ENCODE peak calls at places on chromosomes 16 and 17, in five cellular contexts. One of them, this sample, is unnamed.

GRCh38 chr17:79098282-79098867 is 23.8 kb downstream of the ENGASE start:
- DNase-seq in osteocyte: no peak
- DNase-seq in mammary epithelial cell: no peak
- DNase-seq in GM10248: no peak
- DNase-seq in WTC11: peak; percentile 47
- DNase-seq in this sample: no peak

GRCh38 chr16:1493746-1494094 is 560 bp downstream of the TELO2 start:
- DNase-seq in osteocyte: peak; percentile 84
- DNase-seq in mammary epithelial cell: peak; percentile 21
- DNase-seq in GM10248: peak; percentile 54
- DNase-seq in WTC11: peak; percentile 39
- DNase-seq in this sample: no peak

GRCh38 chr16:16096161-16096857 is 127.0 kb downstream of the ABCC6 start:
- DNase-seq in osteocyte: no peak
- DNase-seq in mammary epithelial cell: no peak
- DNase-seq in GM10248: no peak
- DNase-seq in WTC11: no peak
- DNase-seq in this sample: no peak

GRCh38 chr17:12403881-12404398 is 261.8 kb upstream of the MYOCD start:
- DNase-seq in osteocyte: no peak
- DNase-seq in mammary epithelial cell: no peak
- DNase-seq in GM10248: no peak
- DNase-seq in WTC11: no peak
- DNase-seq in this sample: no peak

GRCh38 chr17:1486802-1487695 is 5.4 kb downstream of the MYO1C start:
- DNase-seq in osteocyte: peak; percentile 91
- DNase-seq in mammary epithelial cell: peak; percentile 72
- DNase-seq in GM10248: peak; percentile 71
- DNase-seq in WTC11: peak; percentile 64
- DNase-seq in this sample: no peak

GRCh38 chr16:89956511-89957213 is 8.1 kb downstream of the DEF8 start:
- DNase-seq in osteocyte: no peak
- DNase-seq in mammary epithelial cell: no peak
- DNase-seq in GM10248: no peak
- DNase-seq in WTC11: no peak
- DNase-seq in this sample: no peak

GRCh38 chr16:29790949-29791844 is 646 bp downstream of the KIF22 start:
- DNase-seq in osteocyte: no peak
- DNase-seq in mammary epithelial cell: no peak
- DNase-seq in GM10248: no peak
- DNase-seq in WTC11: no peak
- DNase-seq in this sample: no peak

GRCh38 chr17:35315283-35315682 is 58.1 kb downstream of the SLFN11 start:
- DNase-seq in osteocyte: no peak
- DNase-seq in mammary epithelial cell: peak; percentile 90
- DNase-seq in GM10248: no peak
- DNase-seq in WTC11: no peak
- DNase-seq in this sample: no peak

GRCh38 chr17:1582374-1582773 is 19.8 kb upstream of the PITPNA start:
- DNase-seq in osteocyte: no peak
- DNase-seq in mammary epithelial cell: no peak
- DNase-seq in GM10248: no peak
- DNase-seq in WTC11: no peak
- DNase-seq in this sample: no peak

GRCh38 chr17:65027305-65027704 is 29.2 kb downstream of the GNA13 start:
- DNase-seq in osteocyte: no peak
- DNase-seq in mammary epithelial cell: peak; percentile 74
- DNase-seq in GM10248: peak; percentile 62
- DNase-seq in WTC11: peak; percentile 41
- DNase-seq in this sample: no peak
- TF ChIP-seq CTCF in osteocyte: peak; percentile 37
- TF ChIP-seq CTCF in mammary epithelial cell: peak; percentile 36
- TF ChIP-seq CTCF in GM10248: no peak
- TF ChIP-seq CTCF in WTC11: peak; percentile 29
- TF ChIP-seq CTCF in this sample: peak; percentile 26

DNA sequence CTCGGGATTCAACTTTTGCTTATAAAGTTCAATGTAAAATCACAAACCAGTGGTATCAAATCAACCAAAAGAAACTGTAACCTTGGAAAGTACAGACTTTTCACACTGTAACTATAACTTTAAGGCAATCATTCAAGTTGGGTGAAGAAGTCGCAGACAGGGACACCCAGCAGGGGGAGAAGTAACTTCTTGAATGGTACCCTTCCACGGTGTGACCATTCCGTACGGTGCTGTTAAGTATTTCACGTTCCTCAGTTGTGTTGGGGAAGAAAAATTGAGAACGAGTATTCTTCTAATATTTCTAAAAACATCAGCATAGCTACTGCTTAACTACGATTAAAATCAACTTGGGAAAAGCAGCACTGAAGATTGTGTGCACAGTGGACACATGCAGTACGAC is 55.8 kb downstream of the MYH10 start:
- DNase-seq in osteocyte: no peak
- DNase-seq in mammary epithelial cell: no peak
- DNase-seq in GM10248: no peak
- DNase-seq in WTC11: no peak
- DNase-seq in this sample: no peak
- TF ChIP-seq CTCF in osteocyte: peak; percentile 30
- TF ChIP-seq CTCF in mammary epithelial cell: peak; percentile 20
- TF ChIP-seq CTCF in GM10248: no peak
- TF ChIP-seq CTCF in WTC11: no peak
- TF ChIP-seq CTCF in this sample: peak; percentile 33

DNA sequence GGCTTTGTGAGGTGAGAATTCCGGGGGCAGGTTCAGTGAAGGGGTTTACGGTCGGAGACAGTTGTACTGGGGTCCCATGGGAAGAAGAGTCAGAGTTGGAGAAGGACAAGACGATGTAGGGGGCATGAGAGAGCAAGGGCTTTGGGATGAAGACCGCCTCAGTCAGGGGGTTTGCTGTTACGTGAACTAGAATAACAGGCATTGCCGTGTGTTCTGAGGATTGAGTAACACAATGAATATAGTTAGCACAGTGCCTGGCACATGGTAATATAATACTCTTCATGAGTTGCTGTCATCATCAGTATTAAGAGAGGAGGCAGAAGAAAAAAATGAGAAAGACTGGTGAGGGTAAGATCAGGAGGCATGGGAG is 577 bp downstream of the ZNF646 start:
- DNase-seq in osteocyte: no peak
- DNase-seq in mammary epithelial cell: peak; percentile 7
- DNase-seq in GM10248: no peak
- DNase-seq in WTC11: no peak
- DNase-seq in this sample: no peak
- TF ChIP-seq CTCF in osteocyte: no peak
- TF ChIP-seq CTCF in mammary epithelial cell: no peak
- TF ChIP-seq CTCF in GM10248: no peak
- TF ChIP-seq CTCF in WTC11: no peak
- TF ChIP-seq CTCF in this sample: no peak

GRCh38 chr17:75654176-75654575 is 12.8 kb downstream of the RECQL5 start:
- DNase-seq in osteocyte: no peak
- DNase-seq in mammary epithelial cell: no peak
- DNase-seq in GM10248: no peak
- DNase-seq in WTC11: no peak
- DNase-seq in this sample: no peak
- TF ChIP-seq CTCF in osteocyte: peak; percentile 12
- TF ChIP-seq CTCF in mammary epithelial cell: peak; percentile 11
- TF ChIP-seq CTCF in GM10248: no peak
- TF ChIP-seq CTCF in WTC11: no peak
- TF ChIP-seq CTCF in this sample: no peak

GRCh38 chr17:49498037-49498615 is 3.0 kb downstream of the NGFR start:
- DNase-seq in osteocyte: no peak
- DNase-seq in mammary epithelial cell: no peak
- DNase-seq in GM10248: no peak
- DNase-seq in WTC11: no peak
- DNase-seq in this sample: no peak
- TF ChIP-seq CTCF in osteocyte: no peak
- TF ChIP-seq CTCF in mammary epithelial cell: peak; percentile 40
- TF ChIP-seq CTCF in GM10248: no peak
- TF ChIP-seq CTCF in WTC11: no peak
- TF ChIP-seq CTCF in this sample: no peak

GRCh38 chr17:7393613-7394451 is 493 bp downstream of the PLSCR3 start:
- DNase-seq in osteocyte: no peak
- DNase-seq in mammary epithelial cell: peak; percentile 58
- DNase-seq in GM10248: peak; percentile 80
- DNase-seq in WTC11: peak; percentile 73
- DNase-seq in this sample: no peak
- TF ChIP-seq CTCF in osteocyte: no peak
- TF ChIP-seq CTCF in mammary epithelial cell: no peak
- TF ChIP-seq CTCF in GM10248: peak; percentile 19
- TF ChIP-seq CTCF in WTC11: no peak
- TF ChIP-seq CTCF in this sample: no peak

GRCh38 chr17:30278032-30278431 is 13.7 kb downstream of the BLMH start:
- DNase-seq in osteocyte: no peak
- DNase-seq in mammary epithelial cell: no peak
- DNase-seq in GM10248: no peak
- DNase-seq in WTC11: no peak
- DNase-seq in this sample: no peak
- TF ChIP-seq CTCF in osteocyte: peak; percentile 68
- TF ChIP-seq CTCF in mammary epithelial cell: peak; percentile 15
- TF ChIP-seq CTCF in GM10248: peak; percentile 29
- TF ChIP-seq CTCF in WTC11: no peak
- TF ChIP-seq CTCF in this sample: no peak

GRCh38 chr17:15944720-15945492 is at the start of gene ADORA2B:
- DNase-seq in osteocyte: peak; percentile 91
- DNase-seq in mammary epithelial cell: peak; percentile 70
- DNase-seq in GM10248: peak; percentile 72
- DNase-seq in WTC11: peak; percentile 67
- DNase-seq in this sample: no peak
- TF ChIP-seq CTCF in osteocyte: peak; percentile 77
- TF ChIP-seq CTCF in mammary epithelial cell: peak; percentile 65
- TF ChIP-seq CTCF in GM10248: peak; percentile 63
- TF ChIP-seq CTCF in WTC11: no peak
- TF ChIP-seq CTCF in this sample: peak; percentile 39

DNA sequence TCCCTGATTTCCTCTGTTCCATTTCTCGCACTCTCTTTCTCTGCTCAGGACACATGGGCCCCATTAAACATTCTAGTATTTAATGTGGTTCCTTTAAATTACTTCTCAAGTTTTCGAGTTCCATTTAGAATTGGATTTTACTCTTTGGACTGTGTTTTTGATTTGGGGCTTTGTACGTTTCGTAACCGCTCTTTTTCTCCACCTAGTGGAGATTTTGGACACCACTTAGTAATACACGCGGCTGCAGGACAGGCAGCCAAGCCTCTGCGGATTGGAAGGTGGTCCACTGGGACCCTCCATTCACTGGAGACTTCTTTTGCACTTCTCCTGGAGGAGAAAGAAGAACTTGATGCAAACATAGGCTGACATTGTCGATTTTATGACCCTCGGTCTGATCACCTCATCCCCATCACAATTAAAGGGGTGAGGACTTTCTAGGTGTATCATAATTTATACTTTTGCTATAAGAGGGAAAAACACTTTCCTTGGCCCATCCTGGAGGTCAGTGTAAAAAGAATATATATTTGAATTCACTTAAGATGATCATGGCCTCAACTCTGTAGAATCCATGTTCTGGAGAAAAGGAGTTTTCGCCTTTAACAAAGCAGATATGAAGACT is 85.8 kb downstream of the NOG start:
- DNase-seq in osteocyte: no peak
- DNase-seq in mammary epithelial cell: peak; percentile 34
- DNase-seq in GM10248: peak; percentile 41
- DNase-seq in WTC11: no peak
- DNase-seq in this sample: no peak
- TF ChIP-seq CTCF in osteocyte: peak; percentile 74
- TF ChIP-seq CTCF in mammary epithelial cell: peak; percentile 64
- TF ChIP-seq CTCF in GM10248: peak; percentile 53
- TF ChIP-seq CTCF in WTC11: peak; percentile 41
- TF ChIP-seq CTCF in this sample: peak; percentile 53